ENCODE peak calls at places on chromosomes 6 and 20, in four cellular contexts. One of them, this sample, is unnamed.

GRCh38 chr6:81708306-81708705 is 44.2 kb downstream of the TENT5A start:
- DNase-seq in HepG2: no peak
- DNase-seq in WTC11: no peak
- DNase-seq in GM12878: no peak
- DNase-seq in this sample: no peak

GRCh38 chr6:100099189-100100074 is 105.4 kb upstream of the MCHR2 start:
- DNase-seq in HepG2: peak; percentile 27
- DNase-seq in WTC11: no peak
- DNase-seq in GM12878: no peak
- DNase-seq in this sample: no peak

GRCh38 chr6:169930799-169931198 is 179.4 kb downstream of the ERMARD start:
- DNase-seq in GM12878: no peak
- DNase-seq in WTC11: no peak
- DNase-seq in HepG2: no peak
- DNase-seq in this sample: no peak

GRCh38 chr6:75748743-75749538 is at the start of gene MYO6:
- DNase-seq in GM12878: no peak
- DNase-seq in WTC11: peak; percentile 82
- DNase-seq in HepG2: peak; percentile 26
- DNase-seq in this sample: peak; percentile 70

GRCh38 chr6:34520645-34521462 is 35.3 kb downstream of the SPDEF start:
- DNase-seq in HepG2: no peak
- DNase-seq in WTC11: peak; percentile 8
- DNase-seq in GM12878: no peak
- DNase-seq in this sample: no peak

GRCh38 chr6:43671801-43672690 is 15.5 kb downstream of the MRPS18A start:
- DNase-seq in WTC11: no peak
- DNase-seq in HepG2: peak; percentile 88
- DNase-seq in GM12878: no peak
- DNase-seq in this sample: no peak

GRCh38 chr6:147063469-147064031 is 140.7 kb upstream of the STXBP5 start:
- DNase-seq in HepG2: peak; percentile 70
- DNase-seq in GM12878: no peak
- DNase-seq in WTC11: no peak
- DNase-seq in this sample: no peak

GRCh38 chr20:53255102-53255710 is 283.0 kb downstream of the TSHZ2 start:
- DNase-seq in GM12878: no peak
- DNase-seq in WTC11: no peak
- DNase-seq in HepG2: no peak
- DNase-seq in this sample: no peak

GRCh38 chr6:116015983-116016382 is 44.7 kb downstream of the FRK start:
- DNase-seq in GM12878: no peak
- DNase-seq in HepG2: peak; percentile 50
- DNase-seq in WTC11: no peak
- DNase-seq in this sample: no peak

GRCh38 chr6:75300206-75300605 is 15.6 kb upstream of the TMEM30A start:
- DNase-seq in HepG2: no peak
- DNase-seq in GM12878: no peak
- DNase-seq in WTC11: no peak
- DNase-seq in this sample: no peak

GRCh38 chr6:83613378-83613777 is 95.5 kb downstream of the SNAP91 start:
- DNase-seq in HepG2: no peak
- DNase-seq in WTC11: no peak
- DNase-seq in GM12878: no peak
- DNase-seq in this sample: no peak

GRCh38 chr20:47718398-47718797 is 66.9 kb downstream of the SULF2 start:
- DNase-seq in WTC11: no peak
- DNase-seq in GM12878: no peak
- DNase-seq in HepG2: no peak
- DNase-seq in this sample: no peak

GRCh38 chr20:38132156-38132909 is 32.7 kb downstream of the TGM2 start:
- DNase-seq in HepG2: no peak
- DNase-seq in GM12878: no peak
- DNase-seq in WTC11: no peak
- DNase-seq in this sample: no peak

GRCh38 chr6:167235421-167236238 is 55.5 kb upstream of the UNC93A start:
- DNase-seq in HepG2: no peak
- DNase-seq in GM12878: no peak
- DNase-seq in WTC11: no peak
- DNase-seq in this sample: no peak

GRCh38 chr20:4100679-4101078 is 85.3 kb upstream of the RNF24 start:
- DNase-seq in HepG2: no peak
- DNase-seq in WTC11: no peak
- DNase-seq in GM12878: no peak
- DNase-seq in this sample: no peak

GRCh38 chr6:6002005-6002808 is 4.5 kb downstream of the NRN1 start:
- DNase-seq in GM12878: no peak
- DNase-seq in HepG2: no peak
- DNase-seq in WTC11: peak; percentile 47
- DNase-seq in this sample: no peak

GRCh38 chr6:22940571-22941290 is 371.4 kb downstream of the HDGFL1 start:
- DNase-seq in HepG2: no peak
- DNase-seq in GM12878: no peak
- DNase-seq in WTC11: no peak
- DNase-seq in this sample: no peak

GRCh38 chr6:37177083-37177949 is 7.4 kb downstream of the PIM1 start:
- DNase-seq in GM12878: no peak
- DNase-seq in WTC11: no peak
- DNase-seq in HepG2: no peak
- DNase-seq in this sample: peak; percentile 73

GRCh38 chr6:3750324-3751018 is 1.0 kb downstream of the PXDC1 start:
- DNase-seq in WTC11: peak; percentile 49
- DNase-seq in GM12878: no peak
- DNase-seq in HepG2: peak; percentile 62
- DNase-seq in this sample: peak; percentile 25

GRCh38 chr20:2132461-2132901 is 30.9 kb downstream of the STK35 start:
- DNase-seq in GM12878: no peak
- DNase-seq in HepG2: no peak
- DNase-seq in WTC11: no peak
- DNase-seq in this sample: no peak

GRCh38 chr6:22247916-22248482 is 48.8 kb downstream of the PRL start:
- DNase-seq in WTC11: no peak
- DNase-seq in GM12878: no peak
- DNase-seq in HepG2: no peak
- DNase-seq in this sample: no peak

GRCh38 chr6:39865011-39865888 is 69.0 kb downstream of the MOCS1 start:
- DNase-seq in HepG2: peak; percentile 74
- DNase-seq in WTC11: peak; percentile 94
- DNase-seq in GM12878: no peak
- DNase-seq in this sample: peak; percentile 83

GRCh38 chr6:51648236-51648635 is 439.2 kb downstream of the PKHD1 start:
- DNase-seq in HepG2: no peak
- DNase-seq in WTC11: no peak
- DNase-seq in GM12878: no peak
- DNase-seq in this sample: no peak

GRCh38 chr6:105019285-105019684 is 62.4 kb downstream of the LIN28B start:
- DNase-seq in GM12878: no peak
- DNase-seq in WTC11: no peak
- DNase-seq in HepG2: no peak
- DNase-seq in this sample: no peak

GRCh38 chr6:134347916-134348805 is 30.2 kb upstream of the SGK1 start:
- DNase-seq in WTC11: no peak
- DNase-seq in HepG2: no peak
- DNase-seq in GM12878: no peak
- DNase-seq in this sample: no peak

GRCh38 chr6:22313796-22314195 is 17.0 kb upstream of the PRL start:
- DNase-seq in GM12878: no peak
- DNase-seq in HepG2: no peak
- DNase-seq in WTC11: no peak
- DNase-seq in this sample: no peak

GRCh38 chr6:21294144-21294543 is 299.4 kb upstream of the SOX4 start:
- DNase-seq in GM12878: no peak
- DNase-seq in HepG2: no peak
- DNase-seq in WTC11: no peak
- DNase-seq in this sample: no peak

GRCh38 chr6:54428437-54428836 is 120.2 kb downstream of the TINAG start:
- DNase-seq in WTC11: no peak
- DNase-seq in GM12878: peak; percentile 52
- DNase-seq in HepG2: no peak
- DNase-seq in this sample: no peak

GRCh38 chr6:131060311-131060710 is 2.7 kb downstream of the EPB41L2 start:
- DNase-seq in HepG2: no peak
- DNase-seq in WTC11: no peak
- DNase-seq in GM12878: no peak
- DNase-seq in this sample: no peak

GRCh38 chr20:51156041-51156795 is 133.3 kb upstream of the KCNG1 start:
- DNase-seq in WTC11: no peak
- DNase-seq in HepG2: no peak
- DNase-seq in GM12878: no peak
- DNase-seq in this sample: no peak

GRCh38 chr6:84842526-84843161 is 78.2 kb upstream of the TBX18 start:
- DNase-seq in GM12878: no peak
- DNase-seq in WTC11: no peak
- DNase-seq in HepG2: no peak
- DNase-seq in this sample: peak; percentile 8
- TF ChIP-seq CREM in GM12878: no peak
- TF ChIP-seq CREM in WTC11: no peak
- TF ChIP-seq CREM in HepG2: no peak
- TF ChIP-seq CREM in this sample: no peak

GRCh38 chr6:136945626-136946235 is 23.6 kb downstream of the SLC35D3 start:
- DNase-seq in GM12878: no peak
- DNase-seq in HepG2: no peak
- DNase-seq in WTC11: no peak
- DNase-seq in this sample: no peak
- TF ChIP-seq CREM in GM12878: no peak
- TF ChIP-seq CREM in HepG2: no peak
- TF ChIP-seq CREM in WTC11: no peak
- TF ChIP-seq CREM in this sample: no peak

DNA sequence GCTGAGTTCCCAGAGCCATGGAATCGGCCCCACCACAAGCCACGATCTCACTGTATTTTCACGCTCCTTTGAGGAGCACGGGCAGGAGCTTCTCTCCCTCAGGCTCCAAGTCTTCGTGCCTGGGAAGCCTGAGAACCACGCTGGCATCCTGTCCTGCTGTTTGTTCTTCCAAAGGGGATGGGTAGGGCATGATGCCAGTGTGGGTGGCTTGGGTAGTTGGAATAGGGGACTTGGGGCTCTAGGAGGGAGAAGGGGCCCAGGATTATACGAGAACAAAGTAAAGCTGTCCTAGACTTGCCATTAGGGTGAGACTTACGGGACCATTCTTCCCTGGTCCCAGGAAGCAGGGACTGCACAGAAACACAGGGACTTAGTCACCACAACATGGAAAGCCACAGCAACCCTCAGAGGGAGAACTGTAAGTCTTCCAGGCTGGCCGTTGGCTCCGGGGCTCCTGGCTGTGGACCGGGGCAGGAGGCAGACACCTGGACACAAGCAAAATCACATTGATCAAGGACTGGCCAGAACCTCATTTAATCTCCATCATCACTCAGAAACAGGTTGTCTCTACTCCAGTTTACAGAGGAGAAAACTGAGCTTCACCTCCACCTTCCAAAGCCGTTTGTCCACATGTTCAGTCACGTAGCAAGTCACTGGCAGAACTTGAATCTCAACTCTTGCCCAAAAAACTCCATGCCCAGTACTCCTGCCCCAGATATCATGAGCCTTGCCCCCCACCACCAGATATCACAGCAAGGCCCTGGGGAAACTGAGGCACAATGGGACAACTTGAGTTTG is 1.3 kb downstream of the CCN5 start:
- DNase-seq in GM12878: no peak
- DNase-seq in HepG2: no peak
- DNase-seq in WTC11: no peak
- DNase-seq in this sample: no peak
- TF ChIP-seq CREM in GM12878: no peak
- TF ChIP-seq CREM in HepG2: no peak
- TF ChIP-seq CREM in WTC11: no peak
- TF ChIP-seq CREM in this sample: no peak

DNA sequence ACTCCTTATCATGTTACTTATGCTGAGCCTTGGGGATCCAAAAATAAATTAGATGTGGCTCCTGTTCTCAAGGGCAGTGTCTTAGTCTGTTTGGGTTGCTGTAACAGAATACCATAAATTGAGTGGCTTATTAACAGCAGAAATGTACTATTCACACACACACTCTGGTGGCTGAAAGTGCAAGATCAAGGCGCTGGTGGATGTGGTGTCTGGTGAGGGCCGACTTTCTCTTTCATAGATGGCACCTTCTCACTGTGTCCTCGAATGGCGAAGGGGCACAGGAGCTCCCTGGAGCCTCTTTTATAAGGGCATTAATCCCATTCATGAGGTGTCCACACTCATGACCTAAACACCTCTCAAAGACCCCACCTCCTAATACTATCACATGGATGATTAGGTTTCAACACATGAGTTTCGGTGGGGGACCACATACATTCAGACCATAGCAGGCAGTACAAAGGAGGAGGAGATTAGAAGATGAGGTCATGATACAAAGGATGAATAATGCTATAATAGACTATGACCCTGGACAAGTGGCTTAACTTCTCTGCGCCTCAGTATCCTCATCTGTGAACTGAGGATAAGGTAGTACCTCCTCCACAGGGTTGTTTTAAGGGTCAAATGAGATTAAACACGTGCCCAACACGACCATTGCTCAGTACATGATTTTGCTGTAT is 34.1 kb downstream of the RPP40 start:
- DNase-seq in GM12878: no peak
- DNase-seq in HepG2: no peak
- DNase-seq in WTC11: no peak
- DNase-seq in this sample: no peak
- TF ChIP-seq CREM in GM12878: no peak
- TF ChIP-seq CREM in HepG2: no peak
- TF ChIP-seq CREM in WTC11: no peak
- TF ChIP-seq CREM in this sample: no peak

DNA sequence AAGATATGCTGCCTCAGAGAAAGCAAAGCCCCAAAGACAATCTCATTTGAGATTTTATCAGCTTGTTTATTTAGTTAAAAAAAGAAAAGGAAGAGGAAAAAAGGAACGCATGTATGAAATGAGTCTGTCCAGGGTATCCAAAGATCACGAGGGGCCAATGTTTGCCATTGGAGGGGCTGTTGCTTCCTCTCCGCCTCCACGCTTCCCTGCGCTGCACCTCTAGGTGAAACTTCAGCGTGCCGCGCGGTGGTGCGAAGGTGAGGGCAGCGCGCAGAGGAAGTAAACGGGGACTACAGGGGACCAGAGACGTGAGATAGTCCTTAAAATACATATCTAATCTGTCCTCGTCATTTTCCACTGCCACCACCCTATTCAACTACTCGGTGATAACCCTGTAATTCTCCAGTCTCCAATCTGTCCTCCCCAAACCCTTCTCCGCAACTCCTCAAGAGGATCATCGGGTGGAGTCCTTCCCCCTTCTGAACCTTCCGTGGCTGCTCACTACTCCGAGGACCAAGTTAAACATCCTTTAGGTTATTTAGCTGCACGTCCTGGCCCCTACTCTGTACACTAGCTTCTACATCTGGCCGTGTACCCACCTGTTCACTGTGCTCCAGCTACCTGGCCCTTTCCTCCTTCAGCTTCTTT is 1.1 kb upstream of the DCBLD1 start:
- DNase-seq in GM12878: no peak
- DNase-seq in HepG2: peak; percentile 84
- DNase-seq in WTC11: peak; percentile 28
- DNase-seq in this sample: peak; percentile 17
- TF ChIP-seq CREM in GM12878: no peak
- TF ChIP-seq CREM in HepG2: peak; percentile 7
- TF ChIP-seq CREM in WTC11: no peak
- TF ChIP-seq CREM in this sample: peak; percentile 43